ENCODE peak calls at places on chromosome 2, in five cellular contexts. V is colonic mucosa, Y is lung, N is A549, R is ascending aorta. T is an unnamed sample.

GRCh38 chr2:215188078-215188477 is 49.7 kb upstream of the ABCA12 start:
- DNase-seq in V (no peak), Y (no peak), N (no peak), R (no peak), T (no peak)

GRCh38 chr2:144875996-144876395 is 356.1 kb upstream of the ZEB2 start:
- DNase-seq in N (no peak), V (no peak), R (no peak), Y (no peak), T (no peak)

GRCh38 chr2:207883002-207883780 is 113.5 kb upstream of the FZD5 start:
- DNase-seq in Y (no peak), V (no peak), R (no peak), N (no peak), T (no peak)

GRCh38 chr2:85583667-85584353 is 421 bp upstream of the VAMP5 start:
- DNase-seq in R (no peak), N (no peak), V (no peak), Y (no peak), T (no peak)

GRCh38 chr2:191496838-191497237 is 181.1 kb upstream of the NABP1 start:
- DNase-seq in Y (no peak), V (no peak), R (no peak), N (no peak), T (no peak)

GRCh38 chr2:62972601-62973000 is 78.0 kb upstream of the OTX1 start:
- DNase-seq in R (no peak), N (no peak), Y (no peak), V (no peak), T (no peak)

GRCh38 chr2:199018826-199019225 is 438.9 kb downstream of the SATB2 start:
- DNase-seq in R (no peak), V (no peak), N (no peak), Y (no peak), T (no peak)

GRCh38 chr2:28406276-28407096 is 13.8 kb downstream of the FOSL2 start:
- DNase-seq in R (peak), N (no peak), V (no peak), Y (peak), T (no peak)

GRCh38 chr2:213251618-213252017 is 32.6 kb upstream of the SPAG16 start:
- DNase-seq in V (no peak), N (peak), R (no peak), Y (no peak), T (no peak)

GRCh38 chr2:8451273-8451672 is 230.6 kb upstream of the ID2 start:
- DNase-seq in R (peak), V (no peak), N (no peak), Y (no peak), T (no peak)

GRCh38 chr2:3516831-3517230 is 2.5 kb downstream of the ADI1 start:
- DNase-seq in Y (no peak), N (no peak), V (no peak), R (no peak), T (no peak)

GRCh38 chr2:241981076-241981700 is 111.7 kb downstream of the RTP5 start:
- DNase-seq in N (no peak), V (no peak), R (peak), Y (no peak), T (no peak)

GRCh38 chr2:6580982-6581381 is 284.7 kb downstream of the CMPK2 start:
- DNase-seq in R (no peak), V (no peak), N (no peak), Y (no peak), T (no peak)

GRCh38 chr2:46909771-46910419 is 5.7 kb downstream of the MCFD2 start:
- DNase-seq in V (peak), N (peak), Y (no peak), R (no peak), T (peak)

GRCh38 chr2:156399224-156399949 is 36.8 kb upstream of the GPD2 start:
- DNase-seq in N (peak), Y (peak), R (no peak), V (peak), T (no peak)

GRCh38 chr2:42492691-42493467 is 903 bp downstream of the KCNG3 start:
- DNase-seq in V (peak), N (no peak), Y (peak), R (no peak), T (peak)

GRCh38 chr2:241156997-241157441 is 6.8 kb downstream of the PPP1R7 start:
- DNase-seq in R (no peak), N (no peak), Y (no peak), V (no peak), T (no peak)

GRCh38 chr2:186309901-186310300 is 176.2 kb upstream of the ZC3H15 start:
- DNase-seq in V (no peak), Y (no peak), N (no peak), R (no peak), T (no peak)

GRCh38 chr2:215811409-215812355 is 201.7 kb downstream of the MREG start:
- DNase-seq in V (no peak), R (no peak), Y (no peak), N (no peak), T (peak)

GRCh38 chr2:55581875-55582547 is 35.4 kb downstream of the PPP4R3B start:
- DNase-seq in Y (no peak), R (no peak), N (no peak), V (no peak), T (no peak)

GRCh38 chr2:20428717-20429490 is 18.0 kb upstream of the RHOB start:
- DNase-seq in V (no peak), Y (no peak), R (peak), N (no peak), T (no peak)

GRCh38 chr2:96099861-96100798 is 16.2 kb downstream of the ADRA2B start:
- DNase-seq in N (no peak), Y (no peak), R (peak), V (peak), T (no peak)

GRCh38 chr2:81976998-81977397 is 1672.4 kb upstream of the LRRTM1 start:
- DNase-seq in V (no peak), R (no peak), N (no peak), Y (no peak), T (no peak)

GRCh38 chr2:166240387-166241313 is 112.8 kb upstream of the SCN1A start:
- DNase-seq in V (no peak), Y (no peak), R (no peak), N (no peak), T (no peak)

GRCh38 chr2:235295831-235296230 is 198.0 kb upstream of the AGAP1 start:
- DNase-seq in N (no peak), R (no peak), V (no peak), Y (no peak), T (no peak)

GRCh38 chr2:46493971-46494250 is 14.5 kb downstream of the TMEM247 start:
- DNase-seq in Y (no peak), N (no peak), V (peak), R (peak), T (no peak)

GRCh38 chr2:207632575-207633492 is 7.6 kb upstream of the METTL21A start:
- DNase-seq in V (no peak), R (no peak), N (peak), Y (no peak), T (no peak)

GRCh38 chr2:108449410-108450200 is 599 bp downstream of the GCC2 start:
- DNase-seq in R (no peak), V (peak), N (peak), Y (no peak), T (no peak)

GRCh38 chr2:168530980-168531379 is 74.9 kb downstream of the CERS6 start:
- DNase-seq in Y (no peak), N (no peak), R (no peak), V (no peak), T (no peak)

GRCh38 chr2:238502956-238503791 is 76.4 kb downstream of the ASB1 start:
- DNase-seq in V (no peak), N (no peak), R (peak), Y (no peak), T (no peak)

GRCh38 chr2:240351088-240351741 is 84.2 kb upstream of the GPC1 start:
- DNase-seq in N (no peak), R (no peak), V (no peak), Y (no peak), T (no peak)

GRCh38 chr2:181770145-181770544 is 89.8 kb upstream of the NEUROD1 start:
- DNase-seq in Y (no peak), R (no peak), V (no peak), N (no peak), T (no peak)

GRCh38 chr2:133123393-133123792 is 444.9 kb downstream of the NCKAP5 start:
- DNase-seq in N (no peak), V (no peak), Y (no peak), R (no peak), T (no peak)

GRCh38 chr2:6523476-6523875 is 342.2 kb downstream of the CMPK2 start:
- DNase-seq in N (no peak), R (no peak), Y (no peak), V (no peak), T (no peak)

GRCh38 chr2:237868631-237869356 is 9.4 kb downstream of the RAMP1 start:
- DNase-seq in V (no peak), N (no peak), R (peak), Y (no peak), T (no peak)

GRCh38 chr2:162280654-162281053 is 37.4 kb upstream of the FAP start:
- DNase-seq in N (no peak), Y (no peak), V (no peak), R (no peak), T (no peak)

DNA sequence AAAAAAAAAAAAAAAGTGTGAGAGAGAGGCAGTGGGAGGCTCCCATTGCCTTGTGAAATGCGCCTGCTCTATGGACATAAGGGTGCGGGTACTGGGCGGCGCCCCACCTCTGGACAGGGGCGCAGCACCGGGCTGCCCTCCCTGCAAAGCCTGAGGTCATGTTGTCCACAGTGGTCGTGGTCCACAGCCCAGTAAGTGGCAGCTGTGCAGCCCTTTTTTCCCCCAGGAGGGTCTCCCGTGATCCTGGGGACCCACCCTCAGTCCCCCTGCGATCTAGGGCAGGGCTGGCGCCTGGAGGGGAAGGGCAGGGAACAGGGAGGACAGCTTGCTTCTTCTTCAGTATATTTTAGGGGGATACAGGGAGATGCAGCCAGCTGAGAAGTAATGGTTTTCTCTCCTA is 37.9 kb downstream of the LPIN1 start:
- DNase-seq in N (no peak), Y (no peak), V (no peak), R (no peak), T (no peak)
- H3K4me3 ChIP-seq in N (no peak), Y (no peak), V (no peak), R (peak), T (no peak)

DNA sequence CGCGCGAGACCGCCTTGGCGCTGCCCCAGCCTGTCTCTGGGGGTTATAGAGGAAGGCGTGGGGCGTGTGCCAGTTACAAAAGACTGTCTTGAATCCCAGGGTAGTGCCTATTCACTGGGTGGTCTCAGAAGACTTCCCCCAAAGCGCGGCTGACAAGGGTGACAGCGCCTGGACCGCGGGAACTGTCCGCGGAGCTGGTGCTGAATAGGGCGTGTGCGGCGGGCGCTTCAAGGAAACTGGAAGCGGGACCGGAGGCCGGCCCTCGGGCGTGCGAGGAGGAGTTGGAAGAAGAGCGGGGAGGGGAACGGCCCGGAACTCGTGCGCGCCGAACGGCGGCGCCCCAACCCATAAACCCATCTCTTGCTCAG is 2.3 kb downstream of the EGR4 start:
- DNase-seq in N (peak), V (peak), R (peak), Y (no peak), T (peak)
- H3K4me3 ChIP-seq in N (peak), V (peak), R (no peak), Y (no peak), T (no peak)

DNA sequence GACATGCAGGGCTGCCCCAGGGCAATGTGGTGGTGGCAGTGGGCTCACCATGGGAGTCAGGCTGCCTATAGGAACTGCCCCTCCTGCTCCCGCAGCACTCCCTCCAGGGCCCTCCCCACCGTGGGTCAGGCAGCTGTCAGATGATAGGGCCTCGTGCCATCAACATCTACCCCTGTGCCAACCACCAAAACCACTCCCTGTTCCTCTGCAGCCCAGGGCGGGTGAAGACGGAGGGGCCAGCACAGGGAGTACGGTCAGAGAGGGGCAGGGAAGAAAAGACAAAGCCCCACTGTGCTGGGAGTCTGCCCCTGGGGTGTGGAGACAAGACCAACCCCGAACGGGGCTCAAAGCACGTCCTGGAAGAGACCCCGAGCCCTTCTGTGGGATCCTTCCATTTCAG is 97.4 kb downstream of the TNS1 start:
- DNase-seq in N (no peak), Y (no peak), R (peak), V (no peak), T (no peak)
- H3K4me3 ChIP-seq in N (no peak), Y (no peak), R (no peak), V (no peak), T (no peak)

GRCh38 chr2:160616149-160616548 is 122.5 kb upstream of the RBMS1 start:
- DNase-seq in Y (no peak), V (no peak), N (no peak), R (no peak), T (no peak)

GRCh38 chr2:160621748-160622147 is 128.1 kb upstream of the RBMS1 start:
- DNase-seq in V (no peak), Y (no peak), N (no peak), R (no peak), T (no peak)
- H3K4me3 ChIP-seq in V (no peak), Y (no peak), N (no peak), R (no peak), T (no peak)

GRCh38 chr2:189578272-189578671 is 2.3 kb downstream of the SLC40A1 start:
- DNase-seq in Y (no peak), N (no peak), V (no peak), R (no peak), T (no peak)
- H3K4me3 ChIP-seq in Y (no peak), N (no peak), V (peak), R (peak), T (no peak)

GRCh38 chr2:121599963-121600651 is 49.2 kb downstream of the CLASP1 start:
- DNase-seq in N (no peak), R (no peak), Y (no peak), V (no peak), T (peak)

GRCh38 chr2:121598087-121598486 is 51.2 kb downstream of the CLASP1 start:
- DNase-seq in Y (no peak), R (no peak), V (no peak), N (no peak), T (no peak)

GRCh38 chr2:121595012-121595891 is 54.0 kb downstream of the CLASP1 start:
- DNase-seq in N (no peak), Y (no peak), V (no peak), R (no peak), T (no peak)

GRCh38 chr2:121591199-121591598 is 58.1 kb downstream of the CLASP1 start:
- DNase-seq in R (no peak), Y (no peak), N (no peak), V (no peak), T (no peak)

DNA sequence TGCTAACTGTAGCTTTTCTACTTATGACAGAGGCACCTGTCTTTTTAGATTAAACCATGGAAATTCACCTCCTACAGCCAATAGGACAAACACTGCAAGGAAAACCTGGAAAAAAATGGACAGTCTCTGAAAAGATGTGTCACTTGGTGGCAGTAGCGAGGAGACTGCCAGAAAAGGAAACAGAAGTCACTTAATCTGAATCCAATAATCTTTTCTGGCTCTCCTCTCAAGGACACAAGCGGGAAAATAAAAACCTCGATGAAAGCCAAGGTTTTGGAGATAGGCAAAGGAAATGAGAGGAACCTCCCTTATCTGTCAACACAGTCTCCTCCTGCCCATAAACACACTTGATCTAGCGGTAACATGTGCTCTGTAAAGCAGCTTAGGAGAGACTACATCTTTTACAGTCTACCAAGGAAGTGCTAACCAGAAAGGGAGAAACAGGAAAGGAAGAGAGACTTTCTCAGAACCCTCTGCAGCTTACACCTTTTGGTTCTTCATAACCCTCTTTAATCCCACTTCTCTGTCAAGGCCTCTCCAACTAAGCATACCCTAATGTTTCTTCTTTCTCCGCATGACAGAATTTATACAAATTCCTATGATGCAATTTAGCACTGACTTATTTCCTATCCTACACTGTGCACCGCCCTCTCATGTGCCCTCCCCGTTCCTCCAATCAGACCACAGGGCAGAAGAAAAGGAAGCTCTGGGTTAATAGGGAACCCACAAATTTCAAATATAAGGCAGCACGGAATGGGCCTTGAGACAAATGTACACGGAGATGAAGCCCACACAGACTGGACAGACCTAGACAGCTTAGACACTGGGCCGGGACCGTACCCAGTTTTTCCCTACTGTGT is 52.8 kb downstream of the CLASP1 start:
- DNase-seq in Y (no peak), R (no peak), N (peak), V (peak), T (peak)
- H3K4me3 ChIP-seq in Y (no peak), R (no peak), N (no peak), V (no peak), T (peak)

DNA sequence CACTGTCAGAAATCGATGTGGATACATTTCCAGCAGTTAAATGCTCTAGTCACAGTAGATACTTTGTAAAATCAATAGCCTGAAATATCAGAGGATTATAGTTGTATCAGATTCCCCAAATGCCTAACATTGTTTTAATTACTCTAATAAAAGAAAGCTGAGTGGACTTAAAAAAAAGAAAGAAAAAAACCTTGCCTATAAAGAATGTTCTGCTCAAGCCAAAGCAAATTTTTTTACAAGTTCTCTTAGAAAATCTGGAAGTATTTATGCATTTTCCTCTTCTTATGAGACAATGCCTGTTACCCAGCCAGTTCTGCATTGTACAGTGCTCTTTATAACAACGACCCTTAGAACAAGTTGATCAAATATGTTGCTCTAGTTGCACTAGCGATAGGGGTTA is 260.6 kb downstream of the LTBP1 start:
- DNase-seq in R (no peak), Y (no peak), V (no peak), N (no peak), T (no peak)
- H3K4me3 ChIP-seq in R (no peak), Y (no peak), V (no peak), N (no peak), T (no peak)

GRCh38 chr2:176128172-176129012 is 1.1 kb upstream of the HOXD8 start:
- DNase-seq in R (peak), V (no peak), N (no peak), Y (no peak), T (no peak)
- H3K4me3 ChIP-seq in R (peak), V (peak), N (no peak), Y (no peak), T (no peak)

DNA sequence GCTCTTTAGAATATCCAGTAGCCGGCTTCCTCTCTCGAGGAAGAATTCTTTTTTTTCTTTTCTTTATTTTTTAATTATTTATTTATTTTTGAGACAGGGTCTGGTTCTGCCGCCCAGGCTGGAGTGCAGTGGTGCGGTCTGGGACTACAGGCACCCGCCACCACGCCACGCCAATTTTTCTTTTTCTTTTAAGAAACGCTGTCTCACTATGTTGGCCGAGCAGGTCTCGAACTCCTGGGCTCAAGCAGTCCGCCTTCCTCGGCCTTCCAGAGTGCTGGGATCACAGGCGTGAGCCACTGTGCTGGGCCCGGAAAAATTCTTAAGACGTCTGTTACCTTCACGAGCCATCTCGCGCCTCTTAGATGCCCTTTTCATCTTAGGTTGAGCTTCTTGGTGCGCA is 931 bp upstream of the TMEM131 start:
- DNase-seq in N (no peak), Y (no peak), R (no peak), V (no peak), T (no peak)
- H3K4me3 ChIP-seq in N (peak), Y (peak), R (peak), V (peak), T (peak)

DNA sequence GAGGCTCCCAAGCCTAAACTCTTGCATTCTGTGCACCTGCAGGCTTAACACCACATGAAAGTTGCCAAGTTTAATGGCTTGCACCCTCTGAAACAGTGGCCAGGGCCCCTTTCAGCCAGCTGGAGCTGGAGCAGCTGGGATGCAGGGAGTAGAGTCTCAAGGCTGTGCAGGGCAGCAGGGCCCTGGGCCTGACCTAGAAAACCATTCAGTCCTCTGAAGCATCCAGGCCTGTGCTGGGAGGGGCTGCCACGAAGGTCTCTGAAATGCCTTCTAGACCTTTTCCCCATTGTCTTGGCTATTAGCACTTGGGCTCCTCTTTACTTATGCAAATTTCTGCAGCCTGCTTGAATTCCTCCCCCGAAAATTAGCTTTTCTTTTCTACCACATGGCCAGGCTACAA is 10.6 kb upstream of the SFT2D3 start:
- DNase-seq in V (no peak), R (no peak), N (no peak), Y (no peak), T (no peak)
- H3K4me3 ChIP-seq in V (no peak), R (no peak), N (no peak), Y (no peak), T (no peak)

T was measured in GM06990.